ENCODE peak calls at places on chromosomes 1 and 21, in five cellular contexts. One of them, this sample, is unnamed.

GRCh38 chr1:63693956-63694607 is 79.7 kb upstream of the ROR1 start:
- DNase-seq in RWPE2: no peak
- DNase-seq in GM13977: peak
- DNase-seq in GM10248: peak
- DNase-seq in Panc1: no peak
- DNase-seq in this sample: peak

GRCh38 chr1:3312310-3312734 is 142.1 kb upstream of the ARHGEF16 start:
- DNase-seq in GM13977: no peak
- DNase-seq in GM10248: no peak
- DNase-seq in Panc1: no peak
- DNase-seq in RWPE2: no peak
- DNase-seq in this sample: no peak

GRCh38 chr1:235077571-235078479 is 50.8 kb downstream of the TOMM20 start:
- DNase-seq in Panc1: no peak
- DNase-seq in RWPE2: no peak
- DNase-seq in GM10248: peak
- DNase-seq in GM13977: peak
- DNase-seq in this sample: peak

GRCh38 chr21:38223893-38224540 is 32.8 kb upstream of the KCNJ15 start:
- DNase-seq in GM10248: no peak
- DNase-seq in RWPE2: no peak
- DNase-seq in GM13977: no peak
- DNase-seq in Panc1: no peak
- DNase-seq in this sample: no peak

GRCh38 chr1:54278941-54279422 is 79.0 kb downstream of the MRPL37 start:
- DNase-seq in GM10248: no peak
- DNase-seq in GM13977: no peak
- DNase-seq in Panc1: no peak
- DNase-seq in RWPE2: no peak
- DNase-seq in this sample: no peak

GRCh38 chr1:59020151-59020997 is 236.5 kb upstream of the JUN start:
- DNase-seq in Panc1: peak
- DNase-seq in GM13977: peak
- DNase-seq in RWPE2: no peak
- DNase-seq in GM10248: peak
- DNase-seq in this sample: peak

GRCh38 chr21:42439284-42440186 is 35.8 kb downstream of the UBASH3A start:
- DNase-seq in RWPE2: no peak
- DNase-seq in Panc1: no peak
- DNase-seq in GM10248: peak
- DNase-seq in GM13977: peak
- DNase-seq in this sample: peak

GRCh38 chr1:77036560-77036959 is 169.3 kb downstream of the ST6GALNAC5 start:
- DNase-seq in Panc1: no peak
- DNase-seq in RWPE2: no peak
- DNase-seq in GM10248: no peak
- DNase-seq in GM13977: no peak
- DNase-seq in this sample: no peak

GRCh38 chr1:25624604-25625003 is 8.0 kb downstream of the MAN1C1 start:
- DNase-seq in GM10248: no peak
- DNase-seq in GM13977: no peak
- DNase-seq in RWPE2: no peak
- DNase-seq in Panc1: no peak
- DNase-seq in this sample: no peak

GRCh38 chr1:41936107-41936506 is 17.4 kb upstream of the HIVEP3 start:
- DNase-seq in RWPE2: peak
- DNase-seq in GM13977: no peak
- DNase-seq in GM10248: no peak
- DNase-seq in Panc1: no peak
- DNase-seq in this sample: no peak

GRCh38 chr1:19512545-19512944 is 27.2 kb upstream of the CAPZB start:
- DNase-seq in GM10248: no peak
- DNase-seq in Panc1: no peak
- DNase-seq in RWPE2: no peak
- DNase-seq in GM13977: no peak
- DNase-seq in this sample: no peak

GRCh38 chr21:42767561-42767835 is 111.8 kb downstream of the WDR4 start:
- DNase-seq in Panc1: no peak
- DNase-seq in RWPE2: no peak
- DNase-seq in GM10248: no peak
- DNase-seq in GM13977: no peak
- DNase-seq in this sample: no peak

GRCh38 chr1:15997076-15997585 is 6.9 kb upstream of the SRARP start:
- DNase-seq in Panc1: no peak
- DNase-seq in RWPE2: no peak
- DNase-seq in GM10248: no peak
- DNase-seq in GM13977: no peak
- DNase-seq in this sample: no peak

GRCh38 chr1:15993666-15994065 is 10.4 kb upstream of the SRARP start:
- DNase-seq in RWPE2: no peak
- DNase-seq in Panc1: no peak
- DNase-seq in GM10248: no peak
- DNase-seq in GM13977: no peak
- DNase-seq in this sample: no peak

GRCh38 chr1:15992582-15993500 is 11.2 kb upstream of the SRARP start:
- DNase-seq in RWPE2: no peak
- DNase-seq in GM10248: no peak
- DNase-seq in GM13977: no peak
- DNase-seq in Panc1: no peak
- DNase-seq in this sample: no peak

GRCh38 chr1:15994081-15994480 is 10.0 kb upstream of the SRARP start:
- DNase-seq in Panc1: no peak
- DNase-seq in GM10248: no peak
- DNase-seq in GM13977: no peak
- DNase-seq in RWPE2: no peak
- DNase-seq in this sample: no peak

GRCh38 chr1:15994590-15995351 is 9.3 kb upstream of the SRARP start:
- DNase-seq in GM10248: peak
- DNase-seq in GM13977: peak
- DNase-seq in RWPE2: no peak
- DNase-seq in Panc1: no peak
- DNase-seq in this sample: peak
- TF ChIP-seq CTCF in GM10248: peak
- TF ChIP-seq CTCF in GM13977: peak
- TF ChIP-seq CTCF in RWPE2: peak
- TF ChIP-seq CTCF in Panc1: peak
- TF ChIP-seq CTCF in this sample: peak

GRCh38 chr1:207316141-207316540 is 5.3 kb upstream of the CD55 start:
- DNase-seq in GM13977: no peak
- DNase-seq in GM10248: no peak
- DNase-seq in RWPE2: no peak
- DNase-seq in Panc1: no peak
- DNase-seq in this sample: no peak
- TF ChIP-seq CTCF in GM13977: no peak
- TF ChIP-seq CTCF in GM10248: no peak
- TF ChIP-seq CTCF in RWPE2: no peak
- TF ChIP-seq CTCF in Panc1: no peak
- TF ChIP-seq CTCF in this sample: no peak

GRCh38 chr1:114196992-114197907 is 43.6 kb upstream of the SYT6 start:
- DNase-seq in RWPE2: no peak
- DNase-seq in Panc1: no peak
- DNase-seq in GM13977: no peak
- DNase-seq in GM10248: no peak
- DNase-seq in this sample: no peak

GRCh38 chr1:114195819-114196218 is 42.1 kb upstream of the SYT6 start:
- DNase-seq in GM10248: no peak
- DNase-seq in RWPE2: no peak
- DNase-seq in Panc1: no peak
- DNase-seq in GM13977: no peak
- DNase-seq in this sample: no peak

GRCh38 chr1:114189398-114189797 is 35.7 kb upstream of the SYT6 start:
- DNase-seq in GM10248: no peak
- DNase-seq in RWPE2: no peak
- DNase-seq in Panc1: no peak
- DNase-seq in GM13977: no peak
- DNase-seq in this sample: no peak

DNA sequence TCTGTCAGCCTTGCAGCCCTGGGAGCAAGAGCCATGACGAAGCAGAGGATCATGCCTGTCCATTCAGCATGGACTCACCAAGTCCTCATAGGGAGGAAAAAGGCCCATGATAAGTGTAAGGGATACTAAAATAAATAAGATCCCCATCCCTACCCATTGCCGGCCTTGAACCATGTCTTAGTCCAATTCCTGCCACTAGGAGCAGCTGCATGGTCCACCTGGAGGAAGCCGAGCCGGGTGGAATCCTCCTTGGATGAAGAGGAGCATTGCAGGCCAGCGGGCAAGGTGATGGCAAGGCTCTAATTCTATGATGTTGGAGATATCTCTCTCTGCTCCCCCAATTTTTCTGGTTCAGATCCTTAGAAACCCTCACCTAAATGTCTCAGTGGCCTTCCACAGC is 38.7 kb upstream of the SYT6 start:
- DNase-seq in GM10248: no peak
- DNase-seq in Panc1: no peak
- DNase-seq in GM13977: no peak
- DNase-seq in RWPE2: no peak
- DNase-seq in this sample: no peak
- TF ChIP-seq CTCF in GM10248: no peak
- TF ChIP-seq CTCF in Panc1: no peak
- TF ChIP-seq CTCF in GM13977: no peak
- TF ChIP-seq CTCF in RWPE2: no peak
- TF ChIP-seq CTCF in this sample: no peak

DNA sequence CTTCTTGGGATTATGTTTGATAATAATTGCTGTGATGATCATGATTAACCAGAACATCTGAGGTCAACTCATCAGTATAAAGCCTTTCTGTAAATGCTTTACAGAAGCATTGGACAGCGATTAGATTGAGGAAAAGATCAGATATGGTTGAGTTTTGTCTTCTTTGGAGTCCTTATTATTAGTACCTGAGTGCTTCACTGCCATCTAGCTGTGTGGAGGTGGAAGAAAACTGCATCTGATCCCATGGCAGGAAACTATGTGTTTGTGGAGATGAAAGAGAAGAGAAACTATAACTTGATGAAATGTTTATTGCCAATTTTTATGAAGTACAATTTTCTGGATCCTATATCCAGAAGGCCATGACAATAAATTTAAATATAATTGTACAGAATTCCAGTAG is 11.4 kb downstream of the FLG2 start:
- DNase-seq in GM13977: no peak
- DNase-seq in Panc1: no peak
- DNase-seq in GM10248: no peak
- DNase-seq in RWPE2: no peak
- DNase-seq in this sample: no peak
- TF ChIP-seq CTCF in GM13977: no peak
- TF ChIP-seq CTCF in Panc1: peak
- TF ChIP-seq CTCF in GM10248: no peak
- TF ChIP-seq CTCF in RWPE2: peak
- TF ChIP-seq CTCF in this sample: no peak

GRCh38 chr1:244029137-244029536 is 21.9 kb upstream of the ZBTB18 start:
- DNase-seq in GM13977: no peak
- DNase-seq in RWPE2: no peak
- DNase-seq in GM10248: no peak
- DNase-seq in Panc1: no peak
- DNase-seq in this sample: no peak
- TF ChIP-seq CTCF in GM13977: peak
- TF ChIP-seq CTCF in RWPE2: peak
- TF ChIP-seq CTCF in GM10248: no peak
- TF ChIP-seq CTCF in Panc1: peak
- TF ChIP-seq CTCF in this sample: no peak

GRCh38 chr1:110150330-110151174 is at the start of gene SLC6A17:
- DNase-seq in GM10248: no peak
- DNase-seq in Panc1: no peak
- DNase-seq in GM13977: no peak
- DNase-seq in RWPE2: no peak
- DNase-seq in this sample: no peak
- TF ChIP-seq CTCF in GM10248: no peak
- TF ChIP-seq CTCF in Panc1: no peak
- TF ChIP-seq CTCF in GM13977: no peak
- TF ChIP-seq CTCF in RWPE2: no peak
- TF ChIP-seq CTCF in this sample: no peak

GRCh38 chr1:8441466-8441865 is 123.6 kb downstream of the SLC45A1 start:
- DNase-seq in Panc1: no peak
- DNase-seq in RWPE2: no peak
- DNase-seq in GM10248: no peak
- DNase-seq in GM13977: no peak
- DNase-seq in this sample: no peak

GRCh38 chr1:8438449-8438848 is 120.5 kb downstream of the SLC45A1 start:
- DNase-seq in GM13977: no peak
- DNase-seq in Panc1: no peak
- DNase-seq in RWPE2: no peak
- DNase-seq in GM10248: no peak
- DNase-seq in this sample: no peak

GRCh38 chr1:8435569-8436071 is 117.7 kb downstream of the SLC45A1 start:
- DNase-seq in RWPE2: no peak
- DNase-seq in Panc1: no peak
- DNase-seq in GM13977: no peak
- DNase-seq in GM10248: no peak
- DNase-seq in this sample: no peak

GRCh38 chr1:8437286-8437685 is 119.4 kb downstream of the SLC45A1 start:
- DNase-seq in GM10248: no peak
- DNase-seq in Panc1: no peak
- DNase-seq in GM13977: no peak
- DNase-seq in RWPE2: no peak
- DNase-seq in this sample: no peak

DNA sequence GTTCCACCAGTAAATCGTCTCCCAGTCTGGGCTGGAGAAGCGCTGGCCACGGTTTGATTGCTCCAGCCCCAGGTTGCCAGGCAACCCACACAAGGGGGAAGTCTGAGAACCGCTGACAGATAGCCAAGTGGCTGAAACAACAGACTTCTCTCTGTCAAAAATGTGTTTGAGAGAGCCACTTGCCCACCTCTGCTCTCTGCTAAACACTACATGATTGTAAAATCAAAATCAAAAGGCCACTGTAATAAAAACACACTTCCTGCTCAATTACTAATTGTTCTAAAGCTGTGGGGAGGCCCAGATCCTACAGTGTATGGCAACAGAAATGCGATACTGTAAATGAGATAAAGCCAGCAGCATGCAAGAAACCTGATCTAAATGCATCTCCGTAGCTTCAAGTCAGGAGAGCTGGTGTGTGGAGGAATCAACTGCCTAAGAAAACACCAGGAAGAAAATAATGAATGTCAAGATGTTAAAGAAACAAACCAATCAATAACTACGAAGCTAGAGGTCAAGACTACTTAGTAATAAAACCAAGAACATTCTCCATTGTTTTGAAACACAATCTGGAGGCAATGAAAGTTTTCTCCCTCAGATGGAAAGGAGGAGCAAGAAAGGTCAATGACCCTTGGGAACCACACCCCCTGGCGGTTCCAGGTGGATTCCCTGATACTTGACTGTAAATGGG is 121.2 kb downstream of the SLC45A1 start:
- DNase-seq in GM10248: peak
- DNase-seq in GM13977: peak
- DNase-seq in Panc1: no peak
- DNase-seq in RWPE2: no peak
- DNase-seq in this sample: peak
- TF ChIP-seq CTCF in GM10248: no peak
- TF ChIP-seq CTCF in GM13977: no peak
- TF ChIP-seq CTCF in Panc1: peak
- TF ChIP-seq CTCF in RWPE2: peak
- TF ChIP-seq CTCF in this sample: no peak

GRCh38 chr1:157994081-157994581 is 686 bp downstream of the KIRREL1 start:
- DNase-seq in RWPE2: no peak
- DNase-seq in Panc1: no peak
- DNase-seq in GM13977: no peak
- DNase-seq in GM10248: no peak
- DNase-seq in this sample: no peak
- TF ChIP-seq CTCF in RWPE2: no peak
- TF ChIP-seq CTCF in Panc1: peak
- TF ChIP-seq CTCF in GM13977: no peak
- TF ChIP-seq CTCF in GM10248: no peak
- TF ChIP-seq CTCF in this sample: no peak

GRCh38 chr1:187928288-187928687 is 1099.5 kb downstream of the PLA2G4A start:
- DNase-seq in RWPE2: no peak
- DNase-seq in Panc1: peak
- DNase-seq in GM10248: peak
- DNase-seq in GM13977: peak
- DNase-seq in this sample: peak
- TF ChIP-seq CTCF in RWPE2: peak
- TF ChIP-seq CTCF in Panc1: peak
- TF ChIP-seq CTCF in GM10248: peak
- TF ChIP-seq CTCF in GM13977: peak
- TF ChIP-seq CTCF in this sample: peak